ENCODE peak calls at places on chromosomes 13 and 19, in five cellular contexts. Z is AG10803, S is fibroblast of pulmonary artery, O is heart right ventricle, K is IMR-90. X is an unnamed sample.
A peak's percentile ranks its signal among the peaks of the same experiment; 100 is the strongest.

GRCh38 chr19:22428299-22428913 is 6.3 kb upstream of the ZNF98 start:
- DNase-seq in Z (no peak), S (no peak), O (no peak), K (no peak), X (no peak)

GRCh38 chr19:6259312-6259861 is 20.4 kb downstream of the MLLT1 start:
- DNase-seq in Z (no peak), S (no peak), O (no peak), K (peak; percentile 75), X (no peak)

GRCh38 chr19:4493104-4493928 is 21.2 kb downstream of the HDGFL2 start:
- DNase-seq in Z (no peak), S (no peak), O (no peak), K (no peak), X (no peak)

GRCh38 chr19:40539070-40539469 is 37.6 kb upstream of the SHKBP1 start:
- DNase-seq in Z (no peak), S (no peak), O (no peak), K (no peak), X (no peak)

GRCh38 chr19:51531349-51532315 is at the start of gene SIGLEC6:
- DNase-seq in Z (no peak), S (no peak), O (peak; percentile 20), K (no peak), X (no peak)

GRCh38 chr19:49524812-49525455 is 2.9 kb upstream of the RCN3 start:
- DNase-seq in Z (no peak), S (no peak), O (no peak), K (no peak), X (no peak)

GRCh38 chr13:26656919-26657318 is 99.4 kb downstream of the WASF3 start:
- DNase-seq in Z (peak; percentile 20), S (peak; percentile 49), O (no peak), K (peak; percentile 82), X (no peak)

GRCh38 chr19:12664406-12665280 is 1.9 kb downstream of the MAN2B1 start:
- DNase-seq in Z (no peak), S (no peak), O (no peak), K (no peak), X (no peak)

GRCh38 chr13:98854448-98854847 is 102.0 kb upstream of the SLC15A1 start:
- DNase-seq in Z (no peak), S (no peak), O (no peak), K (no peak), X (no peak)
- TF ChIP-seq CTCF in Z (no peak), S (no peak), O (no peak), K (no peak), X (no peak)

GRCh38 chr13:113774177-113775107 is 15.4 kb downstream of the TMEM255B start:
- DNase-seq in Z (peak; percentile 39), S (peak; percentile 74), O (no peak), K (peak; percentile 19), X (peak; percentile 21)
- H3K4me3 ChIP-seq in Z (no peak overlapping the region), S (no peak overlapping the region), O (no peak overlapping the region), K (no peak overlapping the region), X (no peak overlapping the region)

GRCh38 chr13:71979616-71980015 is 112.6 kb upstream of the DACH1 start:
- DNase-seq in Z (no peak), S (peak; percentile 8), O (no peak), K (no peak), X (no peak)
- TF ChIP-seq CTCF in Z (no peak), S (peak; percentile 21), O (no peak), K (no peak), X (no peak)

GRCh38 chr19:18339703-18340102 is 695 bp upstream of the PGPEP1 start:
- DNase-seq in Z (no peak), S (peak; percentile 35), O (no peak), K (peak; percentile 25), X (no peak)
- H3K4me3 ChIP-seq in Z (peak overlapping the region; percentile 81), S (no peak overlapping the region), O (no peak overlapping the region), K (no peak overlapping the region), X (no peak overlapping the region)

GRCh38 chr19:39435499-39436349 is at the start of gene RPS16:
- DNase-seq in Z (peak; percentile 97), S (peak; percentile 98), O (peak; percentile 99), K (peak; percentile 96), X (peak; percentile 100)
- TF ChIP-seq CTCF in Z (no peak), S (no peak), O (no peak), K (peak; percentile 9), X (no peak)

GRCh38 chr13:47671762-47672161 is 329.3 kb downstream of the SUCLA2 start:
- DNase-seq in Z (no peak), S (no peak), O (no peak), K (no peak), X (no peak)
- H3K4me3 ChIP-seq in Z (no peak overlapping the region), S (no peak overlapping the region), O (no peak overlapping the region), K (no peak overlapping the region), X (no peak overlapping the region)

GRCh38 chr13:80361298-80361697 is 20.4 kb upstream of the SPRY2 start:
- DNase-seq in Z (no peak), S (no peak), O (no peak), K (no peak), X (no peak)

GRCh38 chr13:80361883-80362327 is 21.0 kb upstream of the SPRY2 start:
- DNase-seq in Z (no peak), S (no peak), O (no peak), K (no peak), X (no peak)

GRCh38 chr13:80363890-80364503 is 23.1 kb upstream of the SPRY2 start:
- DNase-seq in Z (peak; percentile 27), S (peak; percentile 64), O (no peak), K (peak; percentile 49), X (no peak)

GRCh38 chr13:80360298-80360827 is 19.4 kb upstream of the SPRY2 start:
- DNase-seq in Z (no peak), S (no peak), O (no peak), K (no peak), X (no peak)

DNA sequence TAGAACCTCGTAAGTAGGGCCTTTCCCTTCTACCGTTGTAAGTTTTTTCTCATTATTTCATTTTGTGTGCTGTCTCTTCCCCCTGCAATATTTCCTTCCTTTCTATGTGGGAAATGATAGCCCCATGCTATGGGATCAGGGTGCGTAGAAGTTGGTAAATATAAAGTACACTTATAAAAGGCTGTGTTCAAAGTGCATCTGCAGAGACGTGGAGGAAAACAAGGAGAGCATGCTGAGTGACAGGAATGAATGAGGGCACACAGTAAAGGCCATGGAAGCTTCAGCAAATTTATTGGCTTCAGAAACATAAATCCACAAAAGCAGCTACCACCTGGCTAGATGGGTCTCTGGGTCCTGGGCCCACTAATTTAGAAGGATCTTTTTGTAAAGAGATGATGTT is 21.6 kb upstream of the SPRY2 start:
- DNase-seq in Z (no peak), S (no peak), O (no peak), K (no peak), X (no peak)
- TF ChIP-seq CTCF in Z (no peak), S (no peak), O (no peak), K (no peak), X (no peak)

DNA sequence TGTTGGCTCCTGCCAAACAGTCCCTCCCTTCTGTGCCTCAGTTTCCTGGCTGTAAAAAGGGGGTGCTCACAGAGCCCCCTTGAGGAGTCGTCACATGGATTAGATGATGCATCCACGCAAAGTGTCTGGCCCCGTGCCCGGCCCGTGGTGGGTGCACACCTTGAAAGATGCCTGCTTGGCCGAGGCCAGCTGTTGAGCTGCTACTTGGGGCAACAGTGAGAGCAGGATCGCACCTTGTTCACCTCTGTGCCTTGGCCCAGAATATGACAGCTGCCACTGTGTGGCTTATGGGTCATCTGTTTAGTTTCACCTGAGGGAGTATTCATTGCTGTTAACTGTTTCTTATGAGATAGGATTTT is 17.7 kb downstream of the CRTC1 start:
- DNase-seq in Z (no peak), S (no peak), O (no peak), K (no peak), X (no peak)
- H3K4me3 ChIP-seq in Z (peak overlapping the region; percentile 53), S (peak overlapping the region; percentile 47), O (peak overlapping the region; percentile 11), K (no peak overlapping the region), X (no peak overlapping the region)

GRCh38 chr19:19262190-19263057 is 10.7 kb downstream of the TM6SF2 start:
- DNase-seq in Z (no peak), S (no peak), O (no peak), K (no peak), X (no peak)
- TF ChIP-seq CTCF in Z (no peak), S (no peak), O (no peak), K (no peak), X (no peak)

GRCh38 chr19:11145147-11145924 is 10.2 kb downstream of the SPC24 start:
- DNase-seq in Z (no peak), S (no peak), O (no peak), K (no peak), X (no peak)
- H3K4me3 ChIP-seq in Z (no peak overlapping the region), S (no peak overlapping the region), O (no peak overlapping the region), K (no peak overlapping the region), X (no peak overlapping the region)